ENCODE peak calls at places on chromosome X, in five cellular contexts. One of them, this sample, is unnamed.

GRCh38 chrX:48459483-48459882 is 10.6 kb downstream of the SLC38A5 start:
- DNase-seq in stimulated activated CD8-positive, alpha-beta memory T cell treated with anti-CD3 and anti-CD28 coated beads, Interleukin-15, amount 100 ng/mL, for 4 hours: no peak
- DNase-seq in mucosa of descending colon: no peak
- DNase-seq in NCI-H2171 treated with DMSO at 0.1 percent for 48 hours: no peak
- DNase-seq in small intestine: no peak
- DNase-seq in this sample: no peak

GRCh38 chrX:74259879-74260491 is 44.0 kb upstream of the ZCCHC13 start:
- DNase-seq in stimulated activated CD8-positive, alpha-beta memory T cell treated with anti-CD3 and anti-CD28 coated beads, Interleukin-15, amount 100 ng/mL, for 4 hours: no peak
- DNase-seq in mucosa of descending colon: no peak
- DNase-seq in NCI-H2171 treated with DMSO at 0.1 percent for 48 hours: no peak
- DNase-seq in small intestine: no peak
- DNase-seq in this sample: no peak

GRCh38 chrX:120603707-120604358 is at the start of gene MCTS1:
- DNase-seq in stimulated activated CD8-positive, alpha-beta memory T cell treated with anti-CD3 and anti-CD28 coated beads, Interleukin-15, amount 100 ng/mL, for 4 hours: peak
- DNase-seq in mucosa of descending colon: peak
- DNase-seq in NCI-H2171 treated with DMSO at 0.1 percent for 48 hours: peak
- DNase-seq in small intestine: peak
- DNase-seq in this sample: peak

GRCh38 chrX:22666441-22666840 is 333.3 kb upstream of the DDX53 start:
- DNase-seq in stimulated activated CD8-positive, alpha-beta memory T cell treated with anti-CD3 and anti-CD28 coated beads, Interleukin-15, amount 100 ng/mL, for 4 hours: no peak
- DNase-seq in mucosa of descending colon: no peak
- DNase-seq in NCI-H2171 treated with DMSO at 0.1 percent for 48 hours: peak
- DNase-seq in small intestine: peak
- DNase-seq in this sample: no peak

GRCh38 chrX:123884809-123885408 is 25.1 kb downstream of the XIAP start:
- DNase-seq in stimulated activated CD8-positive, alpha-beta memory T cell treated with anti-CD3 and anti-CD28 coated beads, Interleukin-15, amount 100 ng/mL, for 4 hours: no peak
- DNase-seq in mucosa of descending colon: no peak
- DNase-seq in NCI-H2171 treated with DMSO at 0.1 percent for 48 hours: peak
- DNase-seq in small intestine: peak
- DNase-seq in this sample: no peak

GRCh38 chrX:112769034-112769433 is 71.6 kb downstream of the AMOT start:
- DNase-seq in stimulated activated CD8-positive, alpha-beta memory T cell treated with anti-CD3 and anti-CD28 coated beads, Interleukin-15, amount 100 ng/mL, for 4 hours: no peak
- DNase-seq in mucosa of descending colon: no peak
- DNase-seq in NCI-H2171 treated with DMSO at 0.1 percent for 48 hours: no peak
- DNase-seq in small intestine: no peak
- DNase-seq in this sample: no peak

GRCh38 chrX:34918091-34918736 is 24.4 kb upstream of the FAM47B start:
- DNase-seq in stimulated activated CD8-positive, alpha-beta memory T cell treated with anti-CD3 and anti-CD28 coated beads, Interleukin-15, amount 100 ng/mL, for 4 hours: no peak
- DNase-seq in mucosa of descending colon: no peak
- DNase-seq in NCI-H2171 treated with DMSO at 0.1 percent for 48 hours: no peak
- DNase-seq in small intestine: no peak
- DNase-seq in this sample: no peak

GRCh38 chrX:110675866-110676265 is 119.8 kb downstream of the CHRDL1 start:
- DNase-seq in stimulated activated CD8-positive, alpha-beta memory T cell treated with anti-CD3 and anti-CD28 coated beads, Interleukin-15, amount 100 ng/mL, for 4 hours: no peak
- DNase-seq in mucosa of descending colon: no peak
- DNase-seq in NCI-H2171 treated with DMSO at 0.1 percent for 48 hours: no peak
- DNase-seq in small intestine: no peak
- DNase-seq in this sample: no peak

GRCh38 chrX:20060961-20061868 is 55.5 kb downstream of the MAP7D2 start:
- DNase-seq in stimulated activated CD8-positive, alpha-beta memory T cell treated with anti-CD3 and anti-CD28 coated beads, Interleukin-15, amount 100 ng/mL, for 4 hours: no peak
- DNase-seq in mucosa of descending colon: no peak
- DNase-seq in NCI-H2171 treated with DMSO at 0.1 percent for 48 hours: peak
- DNase-seq in small intestine: no peak
- DNase-seq in this sample: no peak

GRCh38 chrX:1899841-1900240 is 285.0 kb downstream of the ASMT start:
- DNase-seq in stimulated activated CD8-positive, alpha-beta memory T cell treated with anti-CD3 and anti-CD28 coated beads, Interleukin-15, amount 100 ng/mL, for 4 hours: no peak
- DNase-seq in mucosa of descending colon: no peak
- DNase-seq in NCI-H2171 treated with DMSO at 0.1 percent for 48 hours: no peak
- DNase-seq in small intestine: no peak
- DNase-seq in this sample: no peak

GRCh38 chrX:107669276-107669675 is 41.0 kb downstream of the PRPS1 start:
- DNase-seq in stimulated activated CD8-positive, alpha-beta memory T cell treated with anti-CD3 and anti-CD28 coated beads, Interleukin-15, amount 100 ng/mL, for 4 hours: no peak
- DNase-seq in mucosa of descending colon: no peak
- DNase-seq in NCI-H2171 treated with DMSO at 0.1 percent for 48 hours: no peak
- DNase-seq in small intestine: peak
- DNase-seq in this sample: no peak

GRCh38 chrX:22249371-22249770 is 23.3 kb upstream of the CBLL2 start:
- DNase-seq in stimulated activated CD8-positive, alpha-beta memory T cell treated with anti-CD3 and anti-CD28 coated beads, Interleukin-15, amount 100 ng/mL, for 4 hours: no peak
- DNase-seq in mucosa of descending colon: no peak
- DNase-seq in NCI-H2171 treated with DMSO at 0.1 percent for 48 hours: no peak
- DNase-seq in small intestine: no peak
- DNase-seq in this sample: no peak

GRCh38 chrX:44431206-44431605 is 87.7 kb upstream of the EFHC2 start:
- DNase-seq in stimulated activated CD8-positive, alpha-beta memory T cell treated with anti-CD3 and anti-CD28 coated beads, Interleukin-15, amount 100 ng/mL, for 4 hours: no peak
- DNase-seq in mucosa of descending colon: no peak
- DNase-seq in NCI-H2171 treated with DMSO at 0.1 percent for 48 hours: no peak
- DNase-seq in small intestine: peak
- DNase-seq in this sample: no peak

GRCh38 chrX:107677909-107678308 is 49.6 kb downstream of the PRPS1 start:
- DNase-seq in stimulated activated CD8-positive, alpha-beta memory T cell treated with anti-CD3 and anti-CD28 coated beads, Interleukin-15, amount 100 ng/mL, for 4 hours: no peak
- DNase-seq in mucosa of descending colon: no peak
- DNase-seq in NCI-H2171 treated with DMSO at 0.1 percent for 48 hours: no peak
- DNase-seq in small intestine: no peak
- DNase-seq in this sample: no peak

GRCh38 chrX:48826135-48826875 is at the start of gene ERAS:
- DNase-seq in stimulated activated CD8-positive, alpha-beta memory T cell treated with anti-CD3 and anti-CD28 coated beads, Interleukin-15, amount 100 ng/mL, for 4 hours: no peak
- DNase-seq in mucosa of descending colon: no peak
- DNase-seq in NCI-H2171 treated with DMSO at 0.1 percent for 48 hours: no peak
- DNase-seq in small intestine: no peak
- DNase-seq in this sample: no peak

GRCh38 chrX:148049441-148049840 is 68.3 kb downstream of the FMR1NB start:
- DNase-seq in stimulated activated CD8-positive, alpha-beta memory T cell treated with anti-CD3 and anti-CD28 coated beads, Interleukin-15, amount 100 ng/mL, for 4 hours: no peak
- DNase-seq in mucosa of descending colon: no peak
- DNase-seq in NCI-H2171 treated with DMSO at 0.1 percent for 48 hours: peak
- DNase-seq in small intestine: peak
- DNase-seq in this sample: no peak

GRCh38 chrX:134571831-134572230 is 86.4 kb downstream of the PLAC1 start:
- DNase-seq in stimulated activated CD8-positive, alpha-beta memory T cell treated with anti-CD3 and anti-CD28 coated beads, Interleukin-15, amount 100 ng/mL, for 4 hours: no peak
- DNase-seq in mucosa of descending colon: no peak
- DNase-seq in NCI-H2171 treated with DMSO at 0.1 percent for 48 hours: no peak
- DNase-seq in small intestine: no peak
- DNase-seq in this sample: no peak

GRCh38 chrX:57172544-57172943 is 35.3 kb upstream of the SPIN2A start:
- DNase-seq in stimulated activated CD8-positive, alpha-beta memory T cell treated with anti-CD3 and anti-CD28 coated beads, Interleukin-15, amount 100 ng/mL, for 4 hours: no peak
- DNase-seq in mucosa of descending colon: no peak
- DNase-seq in NCI-H2171 treated with DMSO at 0.1 percent for 48 hours: no peak
- DNase-seq in small intestine: no peak
- DNase-seq in this sample: no peak

GRCh38 chrX:131763674-131764073 is 219.8 kb downstream of the OR13H1 start:
- DNase-seq in stimulated activated CD8-positive, alpha-beta memory T cell treated with anti-CD3 and anti-CD28 coated beads, Interleukin-15, amount 100 ng/mL, for 4 hours: no peak
- DNase-seq in mucosa of descending colon: no peak
- DNase-seq in NCI-H2171 treated with DMSO at 0.1 percent for 48 hours: no peak
- DNase-seq in small intestine: no peak
- DNase-seq in this sample: peak

GRCh38 chrX:5117816-5118215 is 1110.9 kb downstream of the NLGN4X start:
- DNase-seq in stimulated activated CD8-positive, alpha-beta memory T cell treated with anti-CD3 and anti-CD28 coated beads, Interleukin-15, amount 100 ng/mL, for 4 hours: no peak
- DNase-seq in mucosa of descending colon: no peak
- DNase-seq in NCI-H2171 treated with DMSO at 0.1 percent for 48 hours: no peak
- DNase-seq in small intestine: no peak
- DNase-seq in this sample: no peak

GRCh38 chrX:79167437-79167836 is 22.9 kb downstream of the GPR174 start:
- DNase-seq in stimulated activated CD8-positive, alpha-beta memory T cell treated with anti-CD3 and anti-CD28 coated beads, Interleukin-15, amount 100 ng/mL, for 4 hours: no peak
- DNase-seq in mucosa of descending colon: no peak
- DNase-seq in NCI-H2171 treated with DMSO at 0.1 percent for 48 hours: no peak
- DNase-seq in small intestine: no peak
- DNase-seq in this sample: no peak

GRCh38 chrX:134255555-134255954 is 18.6 kb downstream of the CCDC160 start:
- DNase-seq in stimulated activated CD8-positive, alpha-beta memory T cell treated with anti-CD3 and anti-CD28 coated beads, Interleukin-15, amount 100 ng/mL, for 4 hours: no peak
- DNase-seq in mucosa of descending colon: no peak
- DNase-seq in NCI-H2171 treated with DMSO at 0.1 percent for 48 hours: no peak
- DNase-seq in small intestine: no peak
- DNase-seq in this sample: no peak

GRCh38 chrX:109600114-109600710 is 24.8 kb downstream of the KCNE5 start:
- DNase-seq in stimulated activated CD8-positive, alpha-beta memory T cell treated with anti-CD3 and anti-CD28 coated beads, Interleukin-15, amount 100 ng/mL, for 4 hours: no peak
- DNase-seq in mucosa of descending colon: no peak
- DNase-seq in NCI-H2171 treated with DMSO at 0.1 percent for 48 hours: no peak
- DNase-seq in small intestine: no peak
- DNase-seq in this sample: no peak

GRCh38 chrX:41607264-41607832 is 81.4 kb upstream of the GPR34 start:
- DNase-seq in stimulated activated CD8-positive, alpha-beta memory T cell treated with anti-CD3 and anti-CD28 coated beads, Interleukin-15, amount 100 ng/mL, for 4 hours: no peak
- DNase-seq in mucosa of descending colon: no peak
- DNase-seq in NCI-H2171 treated with DMSO at 0.1 percent for 48 hours: no peak
- DNase-seq in small intestine: no peak
- DNase-seq in this sample: no peak

GRCh38 chrX:21412883-21413282 is 38.7 kb downstream of the CNKSR2 start:
- DNase-seq in stimulated activated CD8-positive, alpha-beta memory T cell treated with anti-CD3 and anti-CD28 coated beads, Interleukin-15, amount 100 ng/mL, for 4 hours: no peak
- DNase-seq in mucosa of descending colon: no peak
- DNase-seq in NCI-H2171 treated with DMSO at 0.1 percent for 48 hours: no peak
- DNase-seq in small intestine: no peak
- DNase-seq in this sample: no peak

This sample was measured in stomach.